ENCODE peak calls at places on chromosomes 1 and 21, in four cellular contexts. L is GM12878, A is SK-N-SH, M is H1. F is an unnamed sample.

GRCh38 chr21:38413958-38414506 is 84.2 kb downstream of the ERG start:
- DNase-seq in L (no peak), A (no peak), M (no peak), F (no peak)

GRCh38 chr1:78102082-78102481 is 56.3 kb downstream of the GIPC2 start:
- DNase-seq in L (no peak), A (no peak), M (no peak), F (no peak)

GRCh38 chr1:223207293-223208066 is 64.4 kb upstream of the TLR5 start:
- DNase-seq in L (no peak), A (no peak), M (no peak), F (no peak)

GRCh38 chr1:88922214-88922613 is 30.8 kb upstream of the GTF2B start:
- DNase-seq in L (no peak), A (no peak), M (no peak), F (no peak)

GRCh38 chr1:247431643-247432042 is 15.7 kb downstream of the NLRP3 start:
- DNase-seq in L (no peak), A (no peak), M (no peak), F (no peak)

GRCh38 chr21:42037943-42038342 is 27.8 kb upstream of the ZBTB21 start:
- DNase-seq in L (no peak), A (no peak), M (no peak), F (peak; percentile 85)

GRCh38 chr1:18302788-18303413 is 177.8 kb upstream of the KLHDC7A start:
- DNase-seq in L (no peak), A (peak; percentile 63), M (no peak), F (no peak)

GRCh38 chr1:22753396-22754083 is 42.9 kb downstream of the EPHB2 start:
- DNase-seq in L (no peak), A (peak; percentile 77), M (no peak), F (no peak)

GRCh38 chr1:219495737-219496408 is 117.0 kb downstream of the ZC3H11B start:
- DNase-seq in L (no peak), A (no peak), M (no peak), F (no peak)

GRCh38 chr1:219500327-219500897 is 112.5 kb downstream of the ZC3H11B start:
- DNase-seq in L (no peak), A (no peak), M (no peak), F (no peak)

GRCh38 chr1:219492676-219493075 is 120.2 kb downstream of the ZC3H11B start:
- DNase-seq in L (no peak), A (no peak), M (no peak), F (no peak)

GRCh38 chr1:219503549-219503948 is 109.4 kb downstream of the ZC3H11B start:
- DNase-seq in L (no peak), A (no peak), M (no peak), F (no peak)

DNA sequence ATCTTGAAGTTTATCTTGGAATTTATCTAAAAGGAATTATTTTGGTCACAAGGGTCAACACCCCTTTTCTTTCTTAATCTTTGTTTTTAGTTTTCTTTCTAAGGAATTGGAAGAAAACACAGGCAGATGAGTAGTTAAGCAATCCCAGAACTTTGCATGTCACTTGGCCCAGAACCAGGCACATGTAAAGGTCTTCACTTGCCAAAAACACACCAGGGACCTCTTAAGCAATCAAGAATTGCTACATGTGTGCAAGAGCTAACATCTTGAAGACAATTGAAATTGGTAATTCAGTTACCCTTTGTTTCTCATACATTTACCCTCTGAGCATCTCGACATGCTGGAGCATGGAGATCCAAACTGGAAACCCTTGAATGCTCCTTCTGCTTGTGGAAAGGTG is 114.2 kb downstream of the ZC3H11B start:
- DNase-seq in L (no peak), A (no peak), M (no peak), F (no peak)
- TF ChIP-seq TCF12 in L (no peak), A (no peak), M (no peak), F (no peak)

DNA sequence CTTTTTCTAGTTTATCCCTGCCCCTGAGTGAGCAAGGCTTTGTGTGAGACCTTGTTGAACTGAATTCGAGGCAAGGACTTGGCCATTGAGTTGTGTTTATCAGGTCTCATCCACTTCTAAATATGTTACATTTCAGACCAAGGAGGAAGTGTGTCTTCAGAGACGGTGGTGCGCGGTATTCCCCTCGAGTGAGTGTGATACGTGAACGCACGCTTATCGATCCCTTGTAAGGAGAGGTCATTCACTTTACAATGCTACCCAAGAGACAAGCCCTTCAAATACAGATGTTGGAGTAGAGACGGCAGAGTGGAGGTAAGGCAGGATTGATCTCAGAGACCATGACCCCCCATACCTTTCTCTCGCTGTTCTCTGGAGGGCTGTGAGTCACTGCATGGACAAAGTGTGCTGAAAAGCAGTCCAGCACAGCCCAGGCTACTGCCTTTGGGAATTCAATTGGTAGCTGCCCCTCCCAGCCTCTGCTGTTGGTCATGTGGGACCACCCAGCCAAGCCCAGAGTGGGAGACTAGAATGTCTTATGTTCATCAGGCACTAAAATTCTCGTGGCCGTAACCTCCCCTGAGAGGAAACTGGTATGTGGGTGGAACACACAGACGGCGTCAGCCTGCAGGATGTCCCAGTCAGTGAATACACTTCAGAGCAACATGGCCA is 16.3 kb upstream of the MTARC1 start:
- DNase-seq in L (peak; percentile 49), A (no peak), M (no peak), F (no peak)
- TF ChIP-seq TCF12 in L (no peak), A (no peak), M (no peak), F (no peak)

GRCh38 chr1:36367798-36368197 is 17.9 kb downstream of the STK40 start:
- DNase-seq in L (no peak), A (no peak), M (no peak), F (no peak)
- TF ChIP-seq TCF12 in L (no peak), A (no peak), M (no peak), F (no peak)

GRCh38 chr1:64965239-64966157 is 851 bp downstream of the JAK1 start:
- DNase-seq in L (no peak), A (peak; percentile 56), M (no peak), F (no peak)

GRCh38 chr1:64966158-64966963 is at the start of gene JAK1:
- DNase-seq in L (no peak), A (peak; percentile 99), M (peak; percentile 34), F (peak; percentile 54)

GRCh38 chr1:64963466-64963865 is 2.9 kb downstream of the JAK1 start:
- DNase-seq in L (no peak), A (no peak), M (no peak), F (no peak)

GRCh38 chr1:64969305-64970066 is 3.1 kb upstream of the JAK1 start:
- DNase-seq in L (no peak), A (no peak), M (no peak), F (peak; percentile 66)

DNA sequence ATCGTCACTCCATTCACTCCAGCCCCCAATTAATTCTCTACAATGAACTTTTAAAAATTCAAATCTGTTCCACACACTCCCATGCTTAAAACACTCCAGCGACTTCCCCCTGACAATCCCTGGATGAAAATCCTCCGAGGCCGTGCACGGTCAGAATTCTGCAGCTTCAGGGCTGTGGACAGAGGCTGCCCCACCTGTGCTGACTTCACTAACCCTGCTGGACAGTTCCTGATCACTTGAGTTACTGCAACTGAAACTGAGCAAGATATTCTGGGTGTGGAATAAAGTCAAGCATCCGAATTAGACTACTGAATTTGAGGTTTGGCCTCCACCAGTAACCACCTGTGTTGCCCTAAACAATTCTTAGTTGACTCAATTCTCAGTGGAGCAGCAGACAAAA is 1.0 kb upstream of the JAK1 start:
- DNase-seq in L (no peak), A (no peak), M (no peak), F (no peak)
- TF ChIP-seq TCF12 in L (no peak), A (no peak), M (no peak), F (no peak)

DNA sequence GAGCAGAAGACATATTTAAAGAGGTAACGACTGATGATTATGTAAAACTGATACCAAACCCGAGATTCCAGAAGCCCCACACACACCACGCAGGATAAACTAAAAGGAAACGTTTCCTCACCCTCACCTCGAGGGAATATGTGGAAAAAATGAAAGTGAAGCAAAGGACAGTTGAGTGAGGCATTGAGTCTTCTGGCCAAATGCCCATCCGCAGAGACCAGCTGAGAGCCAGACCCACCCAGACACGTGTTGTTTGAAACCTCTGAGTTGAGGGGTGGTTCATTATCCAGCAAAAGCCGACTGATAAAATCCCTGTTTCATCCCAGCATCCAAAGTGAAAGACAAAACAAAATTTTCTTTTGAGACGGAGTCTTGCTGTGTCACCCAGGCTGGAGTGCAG is 29.6 kb upstream of the PCBP3 start:
- DNase-seq in L (no peak), A (no peak), M (no peak), F (no peak)
- TF ChIP-seq TCF12 in L (no peak), A (no peak), M (no peak), F (no peak)

F was measured in HepG2.